ENCODE peak calls at places on chromosomes 2 and 18, in four cellular contexts. Q is GM23248, A is HCT116, J is MM.1S. G is an unnamed sample.

GRCh38 chr2:72210470-72210869 is 62.8 kb upstream of the CYP26B1 start:
- DNase-seq in Q (no peak), A (no peak), J (no peak), G (peak)

GRCh38 chr2:82913566-82913965 is 1545.5 kb downstream of the SUCLG1 start:
- DNase-seq in Q (no peak), A (no peak), J (no peak), G (no peak)

GRCh38 chr2:8234757-8235374 is 447.0 kb upstream of the ID2 start:
- DNase-seq in Q (no peak), A (no peak), J (peak), G (no peak)

GRCh38 chr2:154306261-154306970 is 392.1 kb upstream of the KCNJ3 start:
- DNase-seq in Q (no peak), A (no peak), J (no peak), G (no peak)

GRCh38 chr2:233119123-233119522 is 59.0 kb downstream of the INPP5D start:
- DNase-seq in Q (no peak), A (no peak), J (no peak), G (no peak)

GRCh38 chr2:55672630-55673029 is 21.0 kb downstream of the PNPT1 start:
- DNase-seq in Q (peak), A (no peak), J (no peak), G (no peak)

GRCh38 chr2:768484-768883 is 91.3 kb upstream of the TMEM18 start:
- DNase-seq in Q (peak), A (no peak), J (no peak), G (no peak)

GRCh38 chr2:218892693-218893348 is 12.2 kb downstream of the WNT10A start:
- DNase-seq in Q (peak), A (peak), J (peak), G (peak)

GRCh38 chr2:88697361-88698026 is 6.0 kb downstream of the RPIA start:
- DNase-seq in Q (no peak), A (no peak), J (no peak), G (no peak)

GRCh38 chr2:139876321-139876720 is 1096.1 kb upstream of the NXPH2 start:
- DNase-seq in Q (no peak), A (no peak), J (no peak), G (no peak)

GRCh38 chr2:139867601-139868226 is 1087.5 kb upstream of the NXPH2 start:
- DNase-seq in Q (no peak), A (no peak), J (no peak), G (peak)

GRCh38 chr2:139872032-139872431 is 1091.8 kb upstream of the NXPH2 start:
- DNase-seq in Q (no peak), A (no peak), J (no peak), G (no peak)

GRCh38 chr2:139876964-139877363 is 1096.8 kb upstream of the NXPH2 start:
- DNase-seq in Q (no peak), A (no peak), J (no peak), G (no peak)

GRCh38 chr2:139872503-139872902 is 1092.3 kb upstream of the NXPH2 start:
- DNase-seq in Q (no peak), A (no peak), J (no peak), G (no peak)
- H3K4me2 ChIP-seq in Q (no peak), A (no peak), J (no peak), G (no peak)

GRCh38 chr2:25044990-25045389 is 3.1 kb downstream of the EFR3B start:
- DNase-seq in Q (no peak), A (no peak), J (no peak), G (no peak)

GRCh38 chr2:25042321-25043240 is 705 bp downstream of the EFR3B start:
- DNase-seq in Q (peak), A (no peak), J (peak), G (no peak)

GRCh38 chr2:25041928-25042320 is at the start of gene EFR3B:
- DNase-seq in Q (peak), A (peak), J (peak), G (peak)

GRCh38 chr2:25044011-25044410 is 2.1 kb downstream of the EFR3B start:
- DNase-seq in Q (peak), A (no peak), J (no peak), G (no peak)

GRCh38 chr2:25043241-25043867 is 1.5 kb downstream of the EFR3B start:
- DNase-seq in Q (peak), A (no peak), J (no peak), G (peak)
- TF ChIP-seq EZH2 in Q (no peak), A (no peak), J (no peak), G (no peak)

GRCh38 chr2:207473866-207474251 is 55.9 kb upstream of the CREB1 start:
- DNase-seq in Q (peak), A (no peak), J (no peak), G (no peak)

GRCh38 chr2:207470700-207471070 is 59.1 kb upstream of the CREB1 start:
- DNase-seq in Q (no peak), A (no peak), J (no peak), G (no peak)

GRCh38 chr2:207471261-207471660 is 58.5 kb upstream of the CREB1 start:
- DNase-seq in Q (no peak), A (no peak), J (no peak), G (no peak)

GRCh38 chr2:207473203-207473865 is 56.4 kb upstream of the CREB1 start:
- DNase-seq in Q (peak), A (peak), J (peak), G (peak)

DNA sequence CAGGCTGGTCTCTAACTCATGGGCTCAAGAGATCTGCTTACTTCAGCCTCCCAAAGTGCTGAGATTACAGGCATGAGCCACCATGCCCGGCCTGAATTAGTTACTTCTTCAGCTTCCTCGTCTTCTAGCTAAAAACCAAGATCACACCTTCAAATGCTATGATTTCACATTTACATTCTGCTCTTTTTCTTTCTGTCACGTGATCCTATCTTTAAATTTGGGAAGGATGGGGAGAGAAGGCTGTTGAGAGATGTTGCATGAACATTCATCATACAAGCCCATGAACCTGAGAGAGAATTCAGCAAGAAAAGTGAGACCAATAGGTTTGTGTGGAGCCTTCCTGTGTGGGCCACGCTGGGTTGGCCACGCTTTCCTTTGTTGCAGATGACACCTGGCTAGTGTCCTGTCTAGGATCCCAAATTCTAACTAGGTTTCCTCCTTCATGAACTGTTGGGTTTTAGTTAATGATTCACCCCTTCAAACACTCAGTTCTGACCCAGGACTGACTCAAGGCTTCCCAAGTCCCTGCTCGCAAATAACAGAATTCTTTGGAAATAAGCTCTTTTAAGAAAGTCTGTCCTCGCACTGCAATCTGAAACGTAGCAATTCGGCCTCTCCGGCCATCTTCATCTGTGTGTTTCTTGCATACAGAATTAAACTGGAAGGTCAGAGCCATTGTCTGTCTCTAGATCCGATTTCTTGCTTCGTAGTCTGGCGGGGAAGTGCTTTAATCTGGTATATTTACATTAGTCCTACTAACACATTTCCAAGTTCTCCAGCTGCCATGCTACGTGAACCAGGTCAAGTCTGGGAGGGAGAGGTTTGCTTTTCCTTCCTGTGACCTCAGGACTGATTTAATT is 57.2 kb upstream of the CREB1 start:
- DNase-seq in Q (peak), A (no peak), J (no peak), G (no peak)
- H3K4me2 ChIP-seq in Q (peak), A (no peak), J (no peak), G (no peak)

GRCh38 chr18:904135-905090 is at the start of gene ADCYAP1:
- DNase-seq in Q (peak), A (no peak), J (no peak), G (no peak)

GRCh38 chr18:907171-907879 is 2.7 kb downstream of the ADCYAP1 start:
- DNase-seq in Q (peak), A (no peak), J (no peak), G (no peak)

GRCh38 chr18:906416-907170 is 1.9 kb downstream of the ADCYAP1 start:
- DNase-seq in Q (peak), A (no peak), J (no peak), G (no peak)

GRCh38 chr18:905307-905947 is 756 bp downstream of the ADCYAP1 start:
- DNase-seq in Q (no peak), A (no peak), J (no peak), G (no peak)

GRCh38 chr18:905948-906415 is 1.3 kb downstream of the ADCYAP1 start:
- DNase-seq in Q (no peak), A (no peak), J (no peak), G (no peak)
- TF ChIP-seq EZH2 in Q (peak), A (no peak), J (no peak), G (no peak)